ENCODE peak calls at places on chromosomes 13 and 19, in ten cellular contexts. N, Z, I, J, R, E, B, U, P and G are unnamed samples.

GRCh38 chr13:98877936-98878335 is 99.9 kb downstream of the DOCK9 start:
- DNase-seq in N (no peak), Z (no peak), I (no peak), J (no peak), R (no peak), E (no peak), B (no peak), U (no peak), P (no peak), G (no peak)

GRCh38 chr13:111937763-111938375 is 129.1 kb upstream of the SOX1 start:
- DNase-seq in N (peak; percentile 41), Z (no peak), I (no peak), J (peak; percentile 0), R (no peak), E (no peak), B (peak; percentile 28), U (no peak), P (no peak), G (no peak)

GRCh38 chr13:73898276-73898675 is 235.9 kb downstream of the KLF12 start:
- DNase-seq in N (no peak), Z (no peak), I (no peak), J (no peak), R (no peak), E (no peak), B (no peak), U (no peak), P (peak; percentile 72), G (no peak)

GRCh38 chr13:80499536-80500280 is 158.8 kb upstream of the SPRY2 start:
- DNase-seq in N (no peak), Z (no peak), I (no peak), J (no peak), R (no peak), E (no peak), B (no peak), U (no peak), P (no peak), G (no peak)

GRCh38 chr13:20174656-20175405 is 14.0 kb upstream of the GJA3 start:
- DNase-seq in N (peak; percentile 79), Z (peak; percentile 87), I (peak; percentile 94), J (peak; percentile 65), R (peak; percentile 90), E (peak; percentile 64), B (no peak), U (peak; percentile 64), P (peak; percentile 90), G (peak; percentile 82)

GRCh38 chr13:91158015-91158390 is 189.5 kb upstream of the MIR17HG start:
- DNase-seq in N (no peak), Z (no peak), I (peak; percentile 15), J (no peak), R (no peak), E (no peak), B (no peak), U (no peak), P (no peak), G (no peak)

GRCh38 chr13:53382008-53382407 is 353.4 kb downstream of the OLFM4 start:
- DNase-seq in N (no peak), Z (no peak), I (no peak), J (no peak), R (no peak), E (no peak), B (no peak), U (no peak), P (no peak), G (no peak)

GRCh38 chr13:47790755-47791154 is 210.3 kb downstream of the SUCLA2 start:
- DNase-seq in N (no peak), Z (no peak), I (no peak), J (no peak), R (no peak), E (no peak), B (no peak), U (no peak), P (no peak), G (no peak)

GRCh38 chr19:16445238-16446107 is 26.3 kb downstream of the EPS15L1 start:
- DNase-seq in N (no peak), Z (no peak), I (no peak), J (no peak), R (no peak), E (no peak), B (no peak), U (no peak), P (no peak), G (no peak)

GRCh38 chr19:54114340-54114826 is 1.1 kb downstream of the TFPT start:
- DNase-seq in N (peak; percentile 56), Z (peak; percentile 66), I (peak; percentile 57), J (no peak), R (no peak), E (no peak), B (peak; percentile 72), U (no peak), P (peak; percentile 61), G (peak; percentile 50)

GRCh38 chr19:1507763-1508506 is 4.9 kb downstream of the ADAMTSL5 start:
- DNase-seq in N (peak; percentile 94), Z (peak; percentile 91), I (peak; percentile 97), J (peak; percentile 91), R (peak; percentile 94), E (peak; percentile 96), B (peak; percentile 94), U (peak; percentile 93), P (peak; percentile 98), G (peak; percentile 92)

GRCh38 chr19:1507192-1507660 is 5.6 kb downstream of the ADAMTSL5 start:
- DNase-seq in N (no peak), Z (no peak), I (no peak), J (peak; percentile 12), R (no peak), E (peak; percentile 41), B (no peak), U (no peak), P (no peak), G (no peak)

GRCh38 chr19:1509589-1510441 is 3.0 kb downstream of the ADAMTSL5 start:
- DNase-seq in N (no peak), Z (no peak), I (no peak), J (no peak), R (no peak), E (no peak), B (no peak), U (no peak), P (peak; percentile 52), G (no peak)

GRCh38 chr19:1510442-1510806 is 2.4 kb downstream of the ADAMTSL5 start:
- DNase-seq in N (no peak), Z (no peak), I (no peak), J (no peak), R (no peak), E (no peak), B (no peak), U (no peak), P (no peak), G (no peak)

GRCh38 chr19:1508507-1508856 is 4.3 kb downstream of the ADAMTSL5 start:
- DNase-seq in N (no peak), Z (no peak), I (no peak), J (no peak), R (no peak), E (no peak), B (no peak), U (no peak), P (no peak), G (no peak)
- H3K4me3 ChIP-seq in N (peak overlapping the region; percentile 47), Z (peak overlapping the region; percentile 55), I (no peak overlapping the region), J (no peak overlapping the region), R (no peak overlapping the region), E (peak overlapping the region; percentile 38), B (peak overlapping the region; percentile 53), U (no peak overlapping the region), P (peak overlapping the region; percentile 37), G (peak overlapping the region; percentile 51)

GRCh38 chr19:33916792-33917191 is 120.1 kb downstream of the KCTD15 start:
- DNase-seq in N (no peak), Z (no peak), I (no peak), J (no peak), R (no peak), E (no peak), B (no peak), U (no peak), P (no peak), G (no peak)
- H3K4me3 ChIP-seq in N (no peak overlapping the region), Z (no peak overlapping the region), I (no peak overlapping the region), J (no peak overlapping the region), R (no peak overlapping the region), E (no peak overlapping the region), B (no peak overlapping the region), U (no peak overlapping the region), P (no peak overlapping the region), G (no peak overlapping the region)

GRCh38 chr19:10010939-10011338 is 635 bp upstream of the COL5A3 start:
- DNase-seq in N (no peak), Z (no peak), I (no peak), J (no peak), R (no peak), E (no peak), B (no peak), U (no peak), P (no peak), G (no peak)

GRCh38 chr19:10009714-10010224 is 535 bp downstream of the COL5A3 start:
- DNase-seq in N (no peak), Z (no peak), I (no peak), J (no peak), R (no peak), E (no peak), B (no peak), U (no peak), P (no peak), G (no peak)

GRCh38 chr19:10007811-10008211 is 2.5 kb downstream of the COL5A3 start:
- DNase-seq in N (no peak), Z (no peak), I (peak; percentile 61), J (peak; percentile 35), R (peak; percentile 65), E (no peak), B (no peak), U (no peak), P (peak; percentile 24), G (peak; percentile 67)

GRCh38 chr19:10010247-10010691 is at the start of gene COL5A3:
- DNase-seq in N (peak; percentile 59), Z (peak; percentile 51), I (peak; percentile 72), J (peak; percentile 18), R (peak; percentile 82), E (peak; percentile 65), B (no peak), U (no peak), P (peak; percentile 41), G (peak; percentile 87)

DNA sequence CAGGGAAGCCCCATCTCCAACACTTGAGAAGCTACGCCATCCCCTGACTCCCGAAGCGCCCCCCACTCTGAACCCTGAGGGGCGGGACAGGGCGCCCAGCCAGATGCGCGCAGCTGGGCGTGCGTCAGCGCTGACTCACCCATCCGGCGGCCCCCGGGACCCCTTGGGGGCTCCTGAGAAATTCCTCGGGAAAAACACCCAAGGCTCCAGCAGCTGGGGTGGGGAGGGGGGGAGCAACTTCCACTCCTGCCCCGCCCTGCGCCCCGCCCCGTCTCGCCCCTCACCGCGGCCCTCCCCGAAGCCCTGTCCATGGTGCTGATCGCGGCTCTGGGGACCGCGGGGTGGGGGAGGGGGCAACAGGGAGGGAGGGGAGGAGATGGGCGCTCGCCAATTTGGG is 1.0 kb downstream of the COL5A3 start:
- DNase-seq in N (no peak), Z (peak; percentile 52), I (peak; percentile 91), J (peak; percentile 58), R (peak; percentile 85), E (peak; percentile 80), B (no peak), U (no peak), P (peak; percentile 88), G (peak; percentile 85)
- H3K4me3 ChIP-seq in N (peak overlapping the region; percentile 57), Z (peak overlapping the region; percentile 48), I (no peak overlapping the region), J (no peak overlapping the region), R (peak overlapping the region; percentile 70), E (no peak overlapping the region), B (no peak overlapping the region), U (peak overlapping the region; percentile 63), P (no peak overlapping the region), G (peak overlapping the region; percentile 57)

DNA sequence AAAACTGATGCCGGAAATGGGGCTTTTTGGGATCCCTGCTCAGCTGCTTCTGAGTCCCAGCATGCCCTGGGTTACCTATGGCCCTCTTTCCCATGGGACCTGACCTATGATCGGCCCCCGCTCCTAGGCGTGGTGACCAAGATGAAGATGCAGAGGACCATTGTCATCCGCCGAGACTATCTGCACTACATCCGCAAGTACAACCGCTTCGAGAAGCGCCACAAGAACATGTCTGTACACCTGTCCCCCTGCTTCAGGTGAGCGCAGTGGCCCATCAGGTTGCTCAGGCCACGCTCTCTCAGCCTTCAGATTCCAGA is 1.5 kb downstream of the RPS11 start:
- DNase-seq in N (no peak), Z (no peak), I (no peak), J (no peak), R (no peak), E (peak; percentile 37), B (no peak), U (no peak), P (no peak), G (no peak)
- H3K4me3 ChIP-seq in N (peak overlapping the region; percentile 70), Z (peak overlapping the region; percentile 82), I (no peak overlapping the region), J (no peak overlapping the region), R (no peak overlapping the region), E (no peak overlapping the region), B (peak overlapping the region; percentile 90), U (no peak overlapping the region), P (peak overlapping the region; percentile 82), G (peak overlapping the region; percentile 98)